ENCODE peak calls at places on chromosomes 13 and 19, in nine cellular contexts. Y, V, X, T, P, L, C, K and G are unnamed samples.

GRCh38 chr19:13894552-13894951 is 11.4 kb downstream of the BRME1 start:
- DNase-seq in K (no peak), X (no peak), C (no peak), Y (no peak), P (no peak), L (no peak), V (no peak), T (no peak), G (no peak)

GRCh38 chr13:48828962-48829405 is 146.7 kb upstream of the FNDC3A start:
- DNase-seq in T (peak), Y (no peak), C (peak), P (peak), L (peak), X (no peak), K (no peak), V (no peak), G (peak)

GRCh38 chr13:85990397-85990796 is 191.2 kb upstream of the SLITRK6 start:
- DNase-seq in C (no peak), K (no peak), L (no peak), P (no peak), Y (no peak), T (no peak), X (no peak), V (no peak), G (no peak)

GRCh38 chr19:12784394-12784870 is 6.9 kb upstream of the JUNB start:
- DNase-seq in Y (peak), X (no peak), V (no peak), P (no peak), L (no peak), T (no peak), K (no peak), C (no peak), G (no peak)

GRCh38 chr13:105471683-105472082 is 1063.8 kb downstream of the EFNB2 start:
- DNase-seq in L (no peak), V (no peak), Y (no peak), T (no peak), C (no peak), P (peak), K (no peak), X (no peak), G (no peak)

GRCh38 chr19:38657633-38658222 is 10.3 kb downstream of the ACTN4 start:
- DNase-seq in Y (peak), L (peak), P (peak), X (no peak), T (no peak), C (no peak), V (no peak), K (peak), G (no peak)

GRCh38 chr13:108787709-108788394 is 158.4 kb downstream of the MYO16 start:
- DNase-seq in Y (no peak), P (no peak), L (no peak), C (no peak), X (no peak), K (no peak), T (peak), V (no peak), G (no peak)

GRCh38 chr13:30126903-30127428 is 180.4 kb downstream of the KATNAL1 start:
- DNase-seq in L (no peak), Y (peak), P (peak), X (no peak), V (no peak), C (no peak), T (no peak), K (no peak), G (no peak)

GRCh38 chr13:41821195-41821594 is 139.7 kb downstream of the VWA8 start:
- DNase-seq in Y (no peak), L (no peak), C (no peak), K (no peak), P (no peak), X (no peak), T (no peak), V (no peak), G (no peak)

GRCh38 chr19:10007811-10008211 is 2.5 kb downstream of the COL5A3 start:
- DNase-seq in V (peak), K (no peak), L (no peak), C (no peak), P (peak), T (no peak), X (no peak), Y (peak), G (no peak)

GRCh38 chr13:85040176-85040660 is 759.0 kb downstream of the SLITRK6 start:
- DNase-seq in P (no peak), K (no peak), V (no peak), Y (no peak), T (peak), X (no peak), L (no peak), C (no peak), G (no peak)

GRCh38 chr13:36096411-36097184 is 34.6 kb downstream of the DCLK1 start:
- DNase-seq in P (peak), V (no peak), Y (peak), T (no peak), X (no peak), K (no peak), C (no peak), L (no peak), G (peak)